ENCODE peak calls at places on chromosomes 13 and 19, in nine cellular contexts. W is kidney, E is body of pancreas, J is right lobe of liver, K is PC-3, C is heart left ventricle, M is sigmoid colon, O is thyroid gland, L is left ventricle myocardium inferior. Q is an unnamed sample. For H3K9me3, the result is how much of the 10 kb centered on the place peaks cover.

GRCh38 chr19:55437410-55437809 is 5.7 kb downstream of the SHISA7 start:
- DNase-seq in W (no peak), E (peak), J (no peak), K (peak), C (no peak), M (no peak), O (peak), L (peak), Q (peak)

GRCh38 chr13:79548886-79549285 is 67.9 kb downstream of the NDFIP2 start:
- DNase-seq in W (no peak), E (no peak), J (no peak), K (peak), C (no peak), M (no peak), O (no peak), L (no peak), Q (peak)

GRCh38 chr13:110137677-110138008 is 169.3 kb downstream of the COL4A1 start:
- DNase-seq in W (no peak), E (peak), J (peak), K (peak), C (peak), M (no peak), O (peak), L (peak), Q (peak)

GRCh38 chr19:4108767-4109625 is 14.9 kb downstream of the MAP2K2 start:
- DNase-seq in W (no peak), E (no peak), J (no peak), K (no peak), C (peak), M (no peak), O (peak), L (no peak), Q (no peak)

GRCh38 chr19:8054169-8054568 is 1.6 kb downstream of the CCL25 start:
- DNase-seq in W (no peak), E (peak), J (peak), K (no peak), C (peak), M (no peak), O (no peak), L (no peak), Q (no peak)

GRCh38 chr19:32812036-32812435 is 57.5 kb downstream of the SLC7A9 start:
- DNase-seq in W (no peak), E (no peak), J (no peak), K (no peak), C (no peak), M (no peak), O (no peak), L (no peak), Q (no peak)

GRCh38 chr19:6739390-6739883 is at the start of gene TRIP10:
- DNase-seq in W (peak), E (peak), J (peak), K (peak), C (peak), M (peak), O (peak), L (peak), Q (peak)

GRCh38 chr13:27408074-27408473 is 16.3 kb upstream of the GTF3A start:
- DNase-seq in W (no peak), E (no peak), J (no peak), K (no peak), C (no peak), M (no peak), O (no peak), L (no peak), Q (no peak)

GRCh38 chr13:42274386-42275097 is 2.6 kb downstream of the AKAP11 start:
- DNase-seq in W (no peak), E (no peak), J (no peak), K (no peak), C (no peak), M (no peak), O (no peak), L (no peak), Q (no peak)

GRCh38 chr19:5138606-5139594 is 170.0 kb downstream of the KDM4B start:
- DNase-seq in W (peak), E (peak), J (no peak), K (peak), C (peak), M (no peak), O (no peak), L (no peak), Q (peak)

GRCh38 chr13:45807520-45808099 is 43.9 kb downstream of the SIAH3 start:
- DNase-seq in W (no peak), E (peak), J (no peak), K (peak), C (peak), M (no peak), O (peak), L (no peak), Q (peak)

GRCh38 chr13:53854321-53854720 is 825.7 kb downstream of the OLFM4 start:
- DNase-seq in W (no peak), E (no peak), J (no peak), K (no peak), C (no peak), M (no peak), O (no peak), L (no peak), Q (no peak)

GRCh38 chr19:21197589-21198295 is 55.9 kb downstream of the ZNF431 start:
- DNase-seq in W (no peak), E (no peak), J (no peak), K (no peak), C (no peak), M (no peak), O (no peak), L (no peak), Q (no peak)

GRCh38 chr13:50345804-50346203 is 330.6 kb downstream of the KCNRG start:
- DNase-seq in W (no peak), E (no peak), J (no peak), K (no peak), C (no peak), M (no peak), O (no peak), L (no peak), Q (no peak)

GRCh38 chr19:38245826-38246498 is 10.2 kb downstream of the PPP1R14A start:
- DNase-seq in W (no peak), E (no peak), J (no peak), K (no peak), C (peak), M (no peak), O (no peak), L (peak), Q (peak)

GRCh38 chr19:29714371-29714952 is 599 bp downstream of the C19orf12 start:
- DNase-seq in W (no peak), E (no peak), J (no peak), K (no peak), C (no peak), M (no peak), O (no peak), L (no peak), Q (no peak)

GRCh38 chr13:58318495-58319167 is 687.1 kb downstream of the PCDH17 start:
- DNase-seq in W (peak), E (no peak), J (no peak), K (no peak), C (no peak), M (no peak), O (no peak), L (no peak), Q (no peak)

GRCh38 chr13:98875146-98875729 is 102.6 kb downstream of the DOCK9 start:
- DNase-seq in W (no peak), E (no peak), J (no peak), K (no peak), C (no peak), M (no peak), O (no peak), L (no peak), Q (no peak)

GRCh38 chr19:41753936-41754529 is 1.3 kb upstream of the CEACAM6 start:
- DNase-seq in W (no peak), E (peak), J (no peak), K (peak), C (no peak), M (no peak), O (peak), L (no peak), Q (peak)

GRCh38 chr19:3544054-3544376 is 5.0 kb downstream of the TEKTIP1 start:
- DNase-seq in W (no peak), E (no peak), J (no peak), K (no peak), C (no peak), M (no peak), O (no peak), L (no peak), Q (no peak)

GRCh38 chr19:16260160-16260793 is 62.6 kb downstream of the AP1M1 start:
- DNase-seq in W (peak), E (no peak), J (no peak), K (no peak), C (no peak), M (no peak), O (no peak), L (no peak), Q (no peak)

GRCh38 chr13:74920945-74921725 is 560.8 kb downstream of the TBC1D4 start:
- DNase-seq in W (no peak), E (no peak), J (no peak), K (no peak), C (no peak), M (no peak), O (no peak), L (no peak), Q (no peak)

GRCh38 chr19:1324249-1324791 is 38.6 kb downstream of the EFNA2 start:
- DNase-seq in W (no peak), E (no peak), J (no peak), K (no peak), C (no peak), M (no peak), O (no peak), L (no peak), Q (no peak)

GRCh38 chr19:1322198-1322981 is 36.7 kb downstream of the EFNA2 start:
- DNase-seq in W (no peak), E (no peak), J (no peak), K (no peak), C (no peak), M (no peak), O (no peak), L (no peak), Q (no peak)

GRCh38 chr19:1325568-1326294 is 40.1 kb downstream of the EFNA2 start:
- DNase-seq in W (no peak), E (peak), J (no peak), K (no peak), C (no peak), M (no peak), O (no peak), L (no peak), Q (no peak)

GRCh38 chr19:1327125-1327524 is 41.5 kb downstream of the EFNA2 start:
- DNase-seq in W (no peak), E (no peak), J (no peak), K (no peak), C (no peak), M (no peak), O (no peak), L (no peak), Q (no peak)

DNA sequence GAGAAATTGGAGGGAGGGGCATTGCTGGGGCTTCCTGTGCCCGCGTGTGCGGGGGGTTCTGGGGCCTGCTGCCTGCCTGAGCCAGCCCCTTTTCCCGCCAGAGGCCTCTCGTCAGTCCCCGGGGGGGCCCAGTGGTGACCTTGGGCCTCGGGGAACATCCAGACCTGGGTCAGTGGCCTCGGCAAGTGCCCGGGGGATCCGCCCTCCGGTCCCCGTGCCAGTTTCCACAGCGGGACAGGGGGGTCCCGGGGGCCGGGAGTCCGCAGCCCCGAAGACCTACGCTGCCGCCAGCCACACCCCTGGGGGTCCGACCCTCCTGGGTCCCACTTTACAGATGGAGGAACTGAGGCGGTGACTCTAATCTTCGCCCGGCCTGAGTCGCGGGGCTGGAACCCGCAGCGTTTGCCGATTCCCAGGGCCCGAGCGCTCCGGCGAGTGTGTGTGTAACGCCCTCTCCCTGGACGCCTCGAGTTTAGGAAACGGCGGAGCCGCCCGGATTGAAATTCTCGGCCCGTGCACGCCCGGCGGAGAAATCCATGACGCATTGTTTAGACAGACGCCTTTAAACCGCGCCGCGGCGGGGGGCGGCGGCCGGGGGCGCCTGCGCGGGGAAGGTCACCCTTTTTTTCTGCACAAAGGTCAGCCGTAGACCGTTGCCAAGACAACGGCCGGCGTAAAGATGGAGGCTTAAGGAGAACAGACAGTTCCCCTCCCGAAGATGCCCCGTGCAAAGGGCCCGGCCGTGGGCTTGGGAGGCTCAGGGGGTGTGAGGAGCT is 39.3 kb downstream of the EFNA2 start:
- DNase-seq in W (no peak), E (peak), J (no peak), K (peak), C (peak), M (peak), O (peak), L (peak), Q (peak)
- H3K4me3 ChIP-seq in W (peak), E (no peak), J (peak), K (peak), C (peak), M (peak), O (peak), L (peak), Q (peak)

DNA sequence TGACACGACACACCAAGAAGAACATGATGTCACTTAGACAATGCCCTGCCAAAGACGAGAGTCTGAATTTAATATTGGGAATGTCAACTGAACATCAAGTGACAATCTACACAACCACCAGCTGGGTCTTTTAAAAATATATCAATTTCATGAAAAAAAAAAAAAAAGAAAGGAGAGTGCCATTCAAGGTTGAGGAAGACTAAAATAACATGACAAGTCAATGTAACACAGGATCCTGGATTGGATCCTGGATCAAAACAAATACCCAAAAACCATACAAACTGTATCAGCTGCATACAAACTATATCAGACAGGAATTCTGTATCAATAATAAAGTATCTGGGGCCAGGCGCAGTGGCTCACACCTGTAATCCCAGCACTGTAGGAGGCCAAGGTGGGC is 4.7 kb downstream of the ZNF329 start:
- DNase-seq in W (no peak), E (no peak), J (no peak), K (no peak), C (no peak), M (no peak), O (no peak), L (no peak), Q (no peak)
- H3K9me3 ChIP-seq in W (under half), E (under half), J (under half), K (under half), C (half or more), M (under half), O (under half), L (half or more), Q (half or more)

DNA sequence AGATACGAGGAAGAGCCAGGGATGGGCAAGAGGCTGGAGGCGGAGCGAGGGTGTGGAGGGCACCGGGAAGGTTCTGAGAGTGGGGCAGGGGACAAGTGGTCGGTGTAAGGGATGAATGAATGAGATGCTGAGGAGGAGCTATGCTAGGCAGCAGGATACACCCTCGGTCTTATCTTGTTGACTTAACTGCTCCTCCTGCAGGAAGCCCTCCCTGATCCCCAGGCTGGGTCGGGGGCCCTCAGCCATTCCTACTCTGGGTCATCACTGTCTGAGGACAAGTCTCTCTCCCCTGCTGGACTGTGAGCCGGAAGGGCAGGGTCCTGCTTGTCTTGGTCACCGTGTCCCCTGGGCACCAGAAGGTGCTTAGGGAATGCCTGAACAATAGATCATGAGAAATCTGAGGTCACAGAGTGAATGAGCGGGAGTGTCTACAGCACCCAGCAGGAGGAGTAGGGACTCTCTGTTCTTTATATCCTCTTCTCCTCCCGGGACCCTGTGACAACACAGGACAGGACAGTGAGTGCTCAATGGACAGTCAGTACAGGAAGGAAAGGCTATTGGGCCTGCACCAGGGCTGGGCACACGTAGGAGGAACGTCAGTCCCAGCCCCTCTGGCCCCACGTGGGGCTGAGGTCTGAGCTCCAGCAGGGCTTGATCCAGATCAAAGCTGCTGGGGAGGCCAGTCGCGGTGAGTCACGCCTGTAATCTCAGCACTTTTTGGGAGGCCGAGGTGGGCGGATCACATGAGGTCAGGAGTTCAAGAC is 6.5 kb downstream of the NKPD1 start:
- DNase-seq in W (no peak), E (no peak), J (no peak), K (peak), C (peak), M (no peak), O (no peak), L (no peak), Q (no peak)
- H3K4me3 ChIP-seq in W (no peak), E (no peak), J (no peak), K (no peak), C (peak), M (no peak), O (no peak), L (peak), Q (peak)

DNA sequence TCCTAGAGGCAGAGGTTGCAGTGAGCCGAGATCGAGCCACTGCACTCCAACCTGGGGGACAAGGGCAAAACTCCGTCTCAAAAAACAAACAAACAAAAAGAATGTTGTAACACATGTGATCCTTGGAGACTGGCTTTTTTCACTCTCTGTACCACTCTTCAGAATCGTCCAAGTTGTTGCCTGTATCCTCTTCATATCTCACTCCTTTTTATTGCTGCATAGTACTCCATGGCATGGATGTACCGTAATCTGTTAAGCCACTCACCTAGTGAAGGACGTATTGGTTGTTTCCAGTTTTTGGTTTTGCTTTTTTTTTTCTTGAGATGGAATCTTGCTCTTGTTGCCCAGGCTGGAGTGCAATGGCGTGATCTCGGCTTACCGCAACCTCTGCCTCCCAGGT is 7.0 kb upstream of the CD22 start:
- DNase-seq in W (no peak), E (no peak), J (no peak), K (no peak), C (no peak), M (no peak), O (no peak), L (no peak), Q (no peak)
- H3K9me3 ChIP-seq in W (under half), E (under half), J (under half), K (under half), C (under half), M (under half), O (under half), L (under half), Q (under half)

GRCh38 chr13:23805015-23805583 is 84.1 kb downstream of the MIPEP start:
- DNase-seq in W (no peak), E (no peak), J (no peak), K (no peak), C (no peak), M (no peak), O (no peak), L (no peak), Q (no peak)

GRCh38 chr13:23804166-23804565 is 85.0 kb downstream of the MIPEP start:
- DNase-seq in W (no peak), E (no peak), J (no peak), K (no peak), C (no peak), M (no peak), O (no peak), L (no peak), Q (no peak)

GRCh38 chr13:23810842-23811241 is 78.4 kb downstream of the MIPEP start:
- DNase-seq in W (no peak), E (no peak), J (no peak), K (no peak), C (no peak), M (no peak), O (no peak), L (no peak), Q (no peak)

GRCh38 chr13:23808803-23809202 is 80.4 kb downstream of the MIPEP start:
- DNase-seq in W (no peak), E (no peak), J (no peak), K (no peak), C (no peak), M (no peak), O (no peak), L (no peak), Q (no peak)

GRCh38 chr13:23806874-23807522 is 82.2 kb downstream of the MIPEP start:
- DNase-seq in W (no peak), E (no peak), J (no peak), K (no peak), C (no peak), M (no peak), O (no peak), L (no peak), Q (peak)
- H3K4me3 ChIP-seq in W (no peak), E (no peak), J (no peak), K (no peak), C (no peak), M (no peak), O (no peak), L (no peak), Q (no peak)

GRCh38 chr19:9535934-9536333 is 2.5 kb downstream of the ZNF426 start:
- DNase-seq in W (no peak), E (no peak), J (no peak), K (no peak), C (no peak), M (no peak), O (no peak), L (no peak), Q (no peak)
- H3K9me3 ChIP-seq in W (under half), E (under half), J (under half), K (under half), C (half or more), M (under half), O (under half), L (half or more), Q (half or more)

GRCh38 chr19:35373492-35373891 is 2.6 kb downstream of the GPR42 start:
- DNase-seq in W (no peak), E (no peak), J (no peak), K (no peak), C (no peak), M (no peak), O (no peak), L (no peak), Q (no peak)

GRCh38 chr19:35377656-35378055 is 6.8 kb downstream of the GPR42 start:
- DNase-seq in W (no peak), E (no peak), J (no peak), K (no peak), C (peak), M (no peak), O (no peak), L (peak), Q (no peak)

GRCh38 chr19:35379992-35380391 is 9.1 kb downstream of the GPR42 start:
- DNase-seq in W (no peak), E (no peak), J (no peak), K (no peak), C (no peak), M (no peak), O (no peak), L (no peak), Q (no peak)

GRCh38 chr19:35378356-35378755 is 7.5 kb downstream of the GPR42 start:
- DNase-seq in W (no peak), E (no peak), J (no peak), K (no peak), C (no peak), M (no peak), O (no peak), L (no peak), Q (no peak)

GRCh38 chr19:35375505-35376307 is 4.8 kb downstream of the GPR42 start:
- DNase-seq in W (no peak), E (no peak), J (no peak), K (no peak), C (no peak), M (no peak), O (peak), L (no peak), Q (no peak)
- H3K4me3 ChIP-seq in W (no peak), E (no peak), J (no peak), K (no peak), C (no peak), M (no peak), O (no peak), L (no peak), Q (no peak)

GRCh38 chr19:52322429-52322828 is 13.6 kb upstream of the ZNF610 start:
- DNase-seq in W (no peak), E (no peak), J (no peak), K (no peak), C (no peak), M (no peak), O (no peak), L (no peak), Q (no peak)
- H3K9me3 ChIP-seq in W (half or more), E (under half), J (under half), K (half or more), C (half or more), M (half or more), O (under half), L (half or more), Q (half or more)

Q was measured in adipocyte.